ENCODE peak calls at places on chromosomes 12 and 14, in five cellular contexts. One of them, this sample, is unnamed.

GRCh38 chr12:96422192-96422591 is 22.0 kb upstream of the CDK17 start:
- DNase-seq in IMR-90: peak; percentile 85
- DNase-seq in AG10803: peak; percentile 79
- DNase-seq in T follicular helper cell: no peak
- DNase-seq in activated T-helper 1 cell treated with anti-CD3 and anti-CD28 coated beads, Interleukin-2, amount 50 U/mL, for 16 hours: no peak
- DNase-seq in this sample: no peak

GRCh38 chr12:6205144-6205539 is 4.9 kb downstream of the CD9 start:
- DNase-seq in IMR-90: no peak
- DNase-seq in AG10803: no peak
- DNase-seq in T follicular helper cell: no peak
- DNase-seq in activated T-helper 1 cell treated with anti-CD3 and anti-CD28 coated beads, Interleukin-2, amount 50 U/mL, for 16 hours: no peak
- DNase-seq in this sample: no peak

GRCh38 chr12:39592295-39592694 is 27.3 kb downstream of the ABCD2 start:
- DNase-seq in IMR-90: no peak
- DNase-seq in AG10803: no peak
- DNase-seq in T follicular helper cell: no peak
- DNase-seq in activated T-helper 1 cell treated with anti-CD3 and anti-CD28 coated beads, Interleukin-2, amount 50 U/mL, for 16 hours: no peak
- DNase-seq in this sample: no peak

GRCh38 chr12:124720687-124721500 is 142.8 kb downstream of the SCARB1 start:
- DNase-seq in IMR-90: peak; percentile 60
- DNase-seq in AG10803: peak; percentile 85
- DNase-seq in T follicular helper cell: no peak
- DNase-seq in activated T-helper 1 cell treated with anti-CD3 and anti-CD28 coated beads, Interleukin-2, amount 50 U/mL, for 16 hours: no peak
- DNase-seq in this sample: no peak

GRCh38 chr12:57583008-57583831 is 7.8 kb upstream of the PIP4K2C start:
- DNase-seq in IMR-90: peak; percentile 81
- DNase-seq in AG10803: peak; percentile 77
- DNase-seq in T follicular helper cell: peak; percentile 50
- DNase-seq in activated T-helper 1 cell treated with anti-CD3 and anti-CD28 coated beads, Interleukin-2, amount 50 U/mL, for 16 hours: no peak
- DNase-seq in this sample: no peak

GRCh38 chr12:16347391-16348298 is at the start of gene MGST1:
- DNase-seq in IMR-90: peak; percentile 59
- DNase-seq in AG10803: peak; percentile 55
- DNase-seq in T follicular helper cell: no peak
- DNase-seq in activated T-helper 1 cell treated with anti-CD3 and anti-CD28 coated beads, Interleukin-2, amount 50 U/mL, for 16 hours: no peak
- DNase-seq in this sample: no peak

GRCh38 chr12:124391340-124392261 is 96.7 kb downstream of the RFLNA start:
- DNase-seq in IMR-90: peak; percentile 51
- DNase-seq in AG10803: peak; percentile 62
- DNase-seq in T follicular helper cell: peak; percentile 10
- DNase-seq in activated T-helper 1 cell treated with anti-CD3 and anti-CD28 coated beads, Interleukin-2, amount 50 U/mL, for 16 hours: no peak
- DNase-seq in this sample: peak; percentile 45

GRCh38 chr12:124507188-124508109 is 60.0 kb downstream of the NCOR2 start:
- DNase-seq in IMR-90: peak; percentile 69
- DNase-seq in AG10803: peak; percentile 73
- DNase-seq in T follicular helper cell: no peak
- DNase-seq in activated T-helper 1 cell treated with anti-CD3 and anti-CD28 coated beads, Interleukin-2, amount 50 U/mL, for 16 hours: no peak
- DNase-seq in this sample: no peak

GRCh38 chr12:115411121-115411520 is 727.1 kb upstream of the TBX3 start:
- DNase-seq in IMR-90: no peak
- DNase-seq in AG10803: no peak
- DNase-seq in T follicular helper cell: no peak
- DNase-seq in activated T-helper 1 cell treated with anti-CD3 and anti-CD28 coated beads, Interleukin-2, amount 50 U/mL, for 16 hours: no peak
- DNase-seq in this sample: no peak

GRCh38 chr14:54343276-54344121 is 53.3 kb upstream of the CDKN3 start:
- DNase-seq in IMR-90: no peak
- DNase-seq in AG10803: no peak
- DNase-seq in T follicular helper cell: no peak
- DNase-seq in activated T-helper 1 cell treated with anti-CD3 and anti-CD28 coated beads, Interleukin-2, amount 50 U/mL, for 16 hours: no peak
- DNase-seq in this sample: no peak

GRCh38 chr12:28460420-28461130 is 270.3 kb downstream of the CCDC91 start:
- DNase-seq in IMR-90: no peak
- DNase-seq in AG10803: no peak
- DNase-seq in T follicular helper cell: no peak
- DNase-seq in activated T-helper 1 cell treated with anti-CD3 and anti-CD28 coated beads, Interleukin-2, amount 50 U/mL, for 16 hours: no peak
- DNase-seq in this sample: no peak

GRCh38 chr12:124545508-124546418 is 21.6 kb downstream of the NCOR2 start:
- DNase-seq in IMR-90: peak; percentile 43
- DNase-seq in AG10803: peak; percentile 52
- DNase-seq in T follicular helper cell: no peak
- DNase-seq in activated T-helper 1 cell treated with anti-CD3 and anti-CD28 coated beads, Interleukin-2, amount 50 U/mL, for 16 hours: no peak
- DNase-seq in this sample: no peak

GRCh38 chr14:53011053-53011462 is 60.2 kb upstream of the FERMT2 start:
- DNase-seq in IMR-90: peak; percentile 99
- DNase-seq in AG10803: peak; percentile 99
- DNase-seq in T follicular helper cell: no peak
- DNase-seq in activated T-helper 1 cell treated with anti-CD3 and anti-CD28 coated beads, Interleukin-2, amount 50 U/mL, for 16 hours: no peak
- DNase-seq in this sample: no peak

GRCh38 chr14:60648934-60649814 is at the start of gene SIX1:
- DNase-seq in IMR-90: peak; percentile 95
- DNase-seq in AG10803: peak; percentile 92
- DNase-seq in T follicular helper cell: no peak
- DNase-seq in activated T-helper 1 cell treated with anti-CD3 and anti-CD28 coated beads, Interleukin-2, amount 50 U/mL, for 16 hours: no peak
- DNase-seq in this sample: no peak

GRCh38 chr12:49662998-49663843 is 39.9 kb downstream of the PRPF40B start:
- DNase-seq in IMR-90: peak; percentile 86
- DNase-seq in AG10803: peak; percentile 84
- DNase-seq in T follicular helper cell: peak; percentile 72
- DNase-seq in activated T-helper 1 cell treated with anti-CD3 and anti-CD28 coated beads, Interleukin-2, amount 50 U/mL, for 16 hours: peak; percentile 53
- DNase-seq in this sample: no peak

GRCh38 chr12:9115731-9116689 is at the start of gene A2M:
- DNase-seq in IMR-90: no peak
- DNase-seq in AG10803: peak; percentile 5
- DNase-seq in T follicular helper cell: no peak
- DNase-seq in activated T-helper 1 cell treated with anti-CD3 and anti-CD28 coated beads, Interleukin-2, amount 50 U/mL, for 16 hours: no peak
- DNase-seq in this sample: no peak

GRCh38 chr14:65506801-65507200 is 94.3 kb downstream of the FUT8 start:
- DNase-seq in IMR-90: no peak
- DNase-seq in AG10803: no peak
- DNase-seq in T follicular helper cell: no peak
- DNase-seq in activated T-helper 1 cell treated with anti-CD3 and anti-CD28 coated beads, Interleukin-2, amount 50 U/mL, for 16 hours: no peak
- DNase-seq in this sample: no peak

GRCh38 chr12:111451649-111452129 is 46.0 kb downstream of the SH2B3 start:
- DNase-seq in IMR-90: peak; percentile 59
- DNase-seq in AG10803: peak; percentile 59
- DNase-seq in T follicular helper cell: no peak
- DNase-seq in activated T-helper 1 cell treated with anti-CD3 and anti-CD28 coated beads, Interleukin-2, amount 50 U/mL, for 16 hours: no peak
- DNase-seq in this sample: no peak

GRCh38 chr14:95683793-95684192 is 2.4 kb upstream of the TCL1B start:
- DNase-seq in IMR-90: no peak
- DNase-seq in AG10803: no peak
- DNase-seq in T follicular helper cell: no peak
- DNase-seq in activated T-helper 1 cell treated with anti-CD3 and anti-CD28 coated beads, Interleukin-2, amount 50 U/mL, for 16 hours: no peak
- DNase-seq in this sample: no peak

GRCh38 chr14:104401785-104402184 is 177.8 kb upstream of the C14orf180 start:
- DNase-seq in IMR-90: no peak
- DNase-seq in AG10803: no peak
- DNase-seq in T follicular helper cell: no peak
- DNase-seq in activated T-helper 1 cell treated with anti-CD3 and anti-CD28 coated beads, Interleukin-2, amount 50 U/mL, for 16 hours: no peak
- DNase-seq in this sample: no peak

GRCh38 chr12:53391667-53392244 is 11.8 kb downstream of the SP1 start:
- DNase-seq in IMR-90: no peak
- DNase-seq in AG10803: peak; percentile 26
- DNase-seq in T follicular helper cell: no peak
- DNase-seq in activated T-helper 1 cell treated with anti-CD3 and anti-CD28 coated beads, Interleukin-2, amount 50 U/mL, for 16 hours: no peak
- DNase-seq in this sample: no peak

GRCh38 chr12:121838096-121838495 is 20.6 kb downstream of the HPD start:
- DNase-seq in IMR-90: no peak
- DNase-seq in AG10803: no peak
- DNase-seq in T follicular helper cell: no peak
- DNase-seq in activated T-helper 1 cell treated with anti-CD3 and anti-CD28 coated beads, Interleukin-2, amount 50 U/mL, for 16 hours: no peak
- DNase-seq in this sample: no peak

GRCh38 chr14:99535908-99536778 is 54.9 kb downstream of the CCNK start:
- DNase-seq in IMR-90: no peak
- DNase-seq in AG10803: no peak
- DNase-seq in T follicular helper cell: no peak
- DNase-seq in activated T-helper 1 cell treated with anti-CD3 and anti-CD28 coated beads, Interleukin-2, amount 50 U/mL, for 16 hours: no peak
- DNase-seq in this sample: no peak

GRCh38 chr12:27201169-27201568 is 42.9 kb upstream of the STK38L start:
- DNase-seq in IMR-90: no peak
- DNase-seq in AG10803: peak; percentile 23
- DNase-seq in T follicular helper cell: no peak
- DNase-seq in activated T-helper 1 cell treated with anti-CD3 and anti-CD28 coated beads, Interleukin-2, amount 50 U/mL, for 16 hours: no peak
- DNase-seq in this sample: no peak

GRCh38 chr12:107891967-107892366 is 117.5 kb downstream of the ASCL4 start:
- DNase-seq in IMR-90: peak; percentile 4
- DNase-seq in AG10803: peak; percentile 7
- DNase-seq in T follicular helper cell: no peak
- DNase-seq in activated T-helper 1 cell treated with anti-CD3 and anti-CD28 coated beads, Interleukin-2, amount 50 U/mL, for 16 hours: no peak
- DNase-seq in this sample: no peak

GRCh38 chr12:53543539-53543938 is 36.3 kb upstream of the NPFF start:
- DNase-seq in IMR-90: peak; percentile 73
- DNase-seq in AG10803: peak; percentile 77
- DNase-seq in T follicular helper cell: peak; percentile 20
- DNase-seq in activated T-helper 1 cell treated with anti-CD3 and anti-CD28 coated beads, Interleukin-2, amount 50 U/mL, for 16 hours: no peak
- DNase-seq in this sample: no peak

GRCh38 chr14:100622234-100622633 is 35.0 kb upstream of the BEGAIN start:
- DNase-seq in IMR-90: no peak
- DNase-seq in AG10803: no peak
- DNase-seq in T follicular helper cell: no peak
- DNase-seq in activated T-helper 1 cell treated with anti-CD3 and anti-CD28 coated beads, Interleukin-2, amount 50 U/mL, for 16 hours: no peak
- DNase-seq in this sample: no peak